ENCODE peak calls at places on chromosomes 12 and 14, in seven cellular contexts. R, O, C, U, G, A and H are unnamed samples.

GRCh38 chr14:103131580-103131979 is 8.3 kb downstream of the TNFAIP2 start:
- DNase-seq in R (no peak), C (no peak), O (no peak), A (no peak), G (no peak), U (no peak), H (no peak)

GRCh38 chr14:105070760-105071137 is 5.5 kb upstream of the GPR132 start:
- DNase-seq in G (no peak), O (no peak), C (no peak), U (no peak), R (no peak), A (peak; percentile 37), H (no peak)

GRCh38 chr14:54722791-54723432 is 156.0 kb downstream of the SAMD4A start:
- DNase-seq in C (peak; percentile 58), O (peak; percentile 62), R (peak; percentile 56), A (no peak), G (no peak), U (peak; percentile 29), H (no peak)

GRCh38 chr12:78584695-78585094 is 279.9 kb upstream of the SYT1 start:
- DNase-seq in A (no peak), O (peak; percentile 83), G (peak; percentile 54), U (no peak), C (peak; percentile 19), R (peak; percentile 77), H (no peak)

GRCh38 chr12:130832561-130833209 is 6.4 kb downstream of the STX2 start:
- DNase-seq in C (peak; percentile 37), G (no peak), O (no peak), R (no peak), U (peak; percentile 55), A (no peak), H (no peak)

GRCh38 chr12:68958337-68958736 is 25.4 kb upstream of the CPM start:
- DNase-seq in U (no peak), A (no peak), C (no peak), R (no peak), O (no peak), G (no peak), H (no peak)

GRCh38 chr12:96247567-96247962 is 53.4 kb downstream of the ELK3 start:
- DNase-seq in C (peak; percentile 47), A (no peak), R (no peak), G (no peak), O (no peak), U (no peak), H (no peak)

GRCh38 chr12:120010661-120011230 is 21.7 kb downstream of the BICDL1 start:
- DNase-seq in C (no peak), G (no peak), U (no peak), A (peak; percentile 62), R (no peak), O (no peak), H (no peak)

GRCh38 chr12:85865905-85866304 is 8.2 kb upstream of the NTS start:
- DNase-seq in C (no peak), G (no peak), A (no peak), O (no peak), U (peak; percentile 18), R (peak; percentile 46), H (no peak)

GRCh38 chr14:59282366-59282765 is 93.9 kb downstream of the DAAM1 start:
- DNase-seq in U (peak; percentile 52), A (peak; percentile 75), R (no peak), O (no peak), G (no peak), C (peak; percentile 81), H (no peak)

GRCh38 chr12:107718606-107719005 is 33.0 kb downstream of the PWP1 start:
- DNase-seq in G (no peak), C (no peak), R (no peak), U (no peak), A (no peak), O (no peak), H (no peak)
- TF ChIP-seq CTCF in G (no peak), C (no peak), R (no peak), U (no peak), A (no peak), O (no peak), H (no peak)

DNA sequence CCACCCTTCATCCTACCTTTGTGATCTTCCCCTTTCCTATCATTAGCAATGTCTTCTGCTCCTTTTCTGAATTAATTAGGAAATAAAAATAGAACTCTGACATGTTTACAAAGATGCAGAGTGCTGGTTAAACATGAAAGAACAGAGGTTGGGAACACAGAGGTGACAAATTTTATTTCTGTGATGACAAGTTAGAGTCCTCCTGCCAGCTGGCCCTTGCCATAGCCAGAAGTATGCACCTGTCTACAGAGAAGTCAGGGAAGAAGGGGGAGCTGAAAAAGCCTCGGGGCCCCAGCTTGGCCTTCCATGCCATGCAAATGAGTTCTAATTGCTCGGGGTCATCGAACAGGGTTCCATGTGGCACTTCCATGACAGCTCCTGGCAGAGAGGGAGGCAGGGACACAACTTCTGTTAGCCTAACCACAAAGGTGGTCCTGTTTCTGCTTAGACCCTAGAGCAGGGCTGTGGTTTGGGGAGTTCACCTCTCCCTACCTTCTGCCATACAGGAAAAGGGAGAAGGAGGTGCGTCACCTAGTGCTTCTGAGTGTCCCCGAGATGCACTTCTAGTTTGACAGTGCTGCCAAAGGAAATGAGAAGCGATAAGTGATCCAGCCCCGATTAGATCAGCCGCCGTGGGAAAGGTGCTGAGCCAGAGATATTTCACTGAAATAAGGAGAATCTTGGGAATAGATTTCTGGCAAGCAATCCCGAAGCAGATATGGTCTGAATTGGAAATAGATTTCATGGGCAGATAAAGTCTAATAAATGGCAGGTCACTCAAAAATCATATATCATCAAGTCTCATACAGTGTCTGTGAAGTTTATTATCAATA is 155.7 kb upstream of the FOXN3 start:
- DNase-seq in C (no peak), R (no peak), G (no peak), A (no peak), U (no peak), O (no peak), H (no peak)
- TF ChIP-seq EZH2 in C (no peak), R (no peak), G (no peak), A (no peak), U (no peak), O (no peak), H (no peak)

GRCh38 chr12:114664661-114665320 is 19.2 kb downstream of the TBX3 start:
- DNase-seq in A (no peak), G (no peak), O (peak; percentile 73), R (peak; percentile 67), U (no peak), C (no peak), H (no peak)

GRCh38 chr12:114659084-114659483 is 24.9 kb downstream of the TBX3 start:
- DNase-seq in G (no peak), C (no peak), U (no peak), O (no peak), A (no peak), R (no peak), H (no peak)

GRCh38 chr12:114665411-114666181 is 18.4 kb downstream of the TBX3 start:
- DNase-seq in U (no peak), O (peak; percentile 65), G (no peak), A (no peak), R (peak; percentile 59), C (no peak), H (no peak)

GRCh38 chr12:114661245-114661644 is 22.7 kb downstream of the TBX3 start:
- DNase-seq in R (no peak), G (no peak), A (no peak), O (no peak), C (no peak), U (no peak), H (no peak)

DNA sequence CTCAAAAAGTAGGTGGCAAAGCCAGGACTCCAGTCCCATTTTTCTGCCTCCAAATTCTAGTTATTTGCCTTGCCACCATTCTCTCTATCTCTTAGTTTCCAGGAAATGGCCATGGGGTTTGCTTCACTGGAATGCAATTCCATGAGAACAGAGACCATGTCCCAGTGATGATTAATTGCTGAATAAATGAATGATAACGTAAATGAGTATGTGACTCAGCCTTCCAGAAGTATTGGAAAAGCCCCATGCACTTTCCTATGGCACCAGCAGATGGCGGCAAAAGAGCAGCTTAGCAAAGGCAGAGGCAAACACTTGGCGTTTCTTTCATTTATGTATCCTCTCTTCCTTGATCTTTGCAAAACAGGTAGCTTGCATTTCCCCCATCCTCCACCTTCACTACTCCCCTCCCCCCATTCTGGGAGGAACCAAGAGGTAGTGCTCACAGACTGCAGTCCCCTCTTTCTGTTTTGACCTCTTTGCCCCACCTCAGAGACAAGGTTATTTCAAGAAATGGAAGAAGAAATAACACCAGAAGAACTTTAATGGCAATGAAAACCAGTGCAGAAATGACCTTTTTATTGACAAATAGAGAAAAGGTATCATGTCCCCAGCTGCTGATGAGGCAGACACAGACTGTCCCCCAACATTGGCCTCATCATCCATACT is 21.3 kb downstream of the TBX3 start:
- DNase-seq in A (peak; percentile 60), C (peak; percentile 78), O (peak; percentile 85), G (peak; percentile 35), U (peak; percentile 81), R (peak; percentile 78), H (peak; percentile 69)
- H3K27me3 ChIP-seq in A (peaks cover 8% of the 10 kb centered on the region), C (no peaks in the 10 kb centered on the region), O (peaks cover 52% of the 10 kb centered on the region), G (peaks cover 15% of the 10 kb centered on the region), U (peaks cover 24% of the 10 kb centered on the region), R (peaks cover 98% of the 10 kb centered on the region), H (peaks cover 3% of the 10 kb centered on the region)

GRCh38 chr14:39108791-39109190 is 5.3 kb upstream of the GEMIN2 start:
- DNase-seq in G (no peak), C (no peak), O (no peak), A (no peak), U (no peak), R (no peak), H (no peak)

GRCh38 chr14:39107624-39108023 is 4.6 kb upstream of the SEC23A start:
- DNase-seq in G (peak; percentile 20), U (peak; percentile 39), C (peak; percentile 24), R (peak; percentile 20), A (no peak), O (peak; percentile 71), H (no peak)

GRCh38 chr14:39099748-39100147 is 3.3 kb downstream of the SEC23A start:
- DNase-seq in R (no peak), O (no peak), A (no peak), G (no peak), C (no peak), U (no peak), H (no peak)

GRCh38 chr14:39102265-39102968 is 618 bp downstream of the SEC23A start:
- DNase-seq in C (peak; percentile 39), O (peak; percentile 31), G (no peak), R (no peak), U (peak; percentile 29), A (no peak), H (no peak)

DNA sequence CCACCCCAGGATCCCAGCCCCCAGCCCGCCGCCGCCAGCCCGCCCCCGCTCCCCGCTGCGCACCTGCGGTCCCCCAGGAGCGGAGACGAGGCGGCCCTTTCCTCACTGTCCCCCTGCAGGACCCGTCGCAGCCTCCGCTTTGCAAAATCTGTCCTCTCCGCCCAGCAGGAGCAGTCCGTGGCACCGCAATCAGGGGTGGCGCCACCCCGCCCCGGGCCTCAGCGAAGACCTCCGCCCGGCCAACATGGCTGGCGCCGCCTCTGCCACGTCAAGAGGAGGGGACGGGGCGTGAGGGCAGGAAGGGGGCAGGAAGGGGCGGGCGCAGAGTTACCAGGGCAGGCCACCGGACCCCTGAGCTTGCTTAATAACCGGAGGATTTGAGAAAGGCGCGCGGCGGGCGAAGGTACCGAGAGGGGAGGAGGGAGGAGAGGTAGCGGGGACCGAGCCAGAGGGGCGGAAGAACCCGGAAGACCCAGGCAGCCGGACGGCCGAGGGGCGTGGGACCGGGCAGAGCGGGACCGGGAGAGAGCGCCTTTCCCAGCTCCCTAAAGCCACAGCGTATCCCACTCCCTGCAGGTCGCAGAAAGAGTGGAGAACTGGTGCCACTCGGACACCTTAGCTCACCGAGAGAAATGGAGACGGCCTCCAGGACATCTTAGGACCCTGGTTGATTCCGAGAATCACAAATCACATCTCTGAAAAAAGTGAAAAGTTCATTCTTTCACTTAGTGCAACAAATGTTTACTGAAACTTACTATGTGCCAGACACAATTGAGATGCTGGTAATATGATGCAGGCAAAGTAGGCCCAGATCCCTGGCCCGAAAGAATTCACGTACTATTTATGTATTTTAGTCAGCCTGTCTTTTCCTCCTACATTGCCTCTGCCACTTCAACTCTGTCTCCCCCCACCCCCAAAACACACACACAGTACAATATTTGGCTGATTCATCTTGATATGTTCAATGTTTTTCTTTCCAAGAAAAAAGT is at the start of gene SEC23A:
- DNase-seq in C (peak; percentile 81), O (peak; percentile 97), R (peak; percentile 96), U (peak; percentile 80), A (peak; percentile 75), G (peak; percentile 65), H (peak; percentile 88)
- TF ChIP-seq CTCF in C (peak; percentile 3), O (no peak), R (peak; percentile 27), U (no peak), A (no peak), G (no peak), H (peak; percentile 1)